ENCODE peak calls at places on chromosomes 3 and 15, in seven cellular contexts. One of them, this sample, is unnamed.

GRCh38 chr3:106030620-106030945 is 161.8 kb upstream of the CBLB start:
- DNase-seq in cardiac muscle cell: no peak
- DNase-seq in naive thymus-derived CD4-positive, alpha-beta T cell: no peak
- DNase-seq in thoracic aorta: no peak
- DNase-seq in uterus: no peak
- DNase-seq in coronary artery: no peak
- DNase-seq in OCI-LY7: no peak
- DNase-seq in this sample: no peak

GRCh38 chr3:157160652-157161480 is 919 bp upstream of the CCNL1 start:
- DNase-seq in cardiac muscle cell: peak; percentile 78
- DNase-seq in naive thymus-derived CD4-positive, alpha-beta T cell: peak; percentile 67
- DNase-seq in thoracic aorta: peak; percentile 75
- DNase-seq in uterus: peak; percentile 90
- DNase-seq in coronary artery: peak; percentile 94
- DNase-seq in OCI-LY7: no peak
- DNase-seq in this sample: peak; percentile 84

GRCh38 chr3:152260529-152260928 is 8.2 kb upstream of the MBNL1 start:
- DNase-seq in cardiac muscle cell: no peak
- DNase-seq in naive thymus-derived CD4-positive, alpha-beta T cell: no peak
- DNase-seq in thoracic aorta: no peak
- DNase-seq in uterus: no peak
- DNase-seq in coronary artery: no peak
- DNase-seq in OCI-LY7: no peak
- DNase-seq in this sample: no peak

GRCh38 chr3:133208184-133208583 is 170.0 kb downstream of the TMEM108 start:
- DNase-seq in cardiac muscle cell: no peak
- DNase-seq in naive thymus-derived CD4-positive, alpha-beta T cell: no peak
- DNase-seq in thoracic aorta: no peak
- DNase-seq in uterus: no peak
- DNase-seq in coronary artery: no peak
- DNase-seq in OCI-LY7: peak; percentile 5
- DNase-seq in this sample: no peak

GRCh38 chr3:12868039-12869024 is 27.0 kb upstream of the RPL32 start:
- DNase-seq in cardiac muscle cell: peak; percentile 91
- DNase-seq in naive thymus-derived CD4-positive, alpha-beta T cell: peak; percentile 68
- DNase-seq in thoracic aorta: peak; percentile 60
- DNase-seq in uterus: peak; percentile 77
- DNase-seq in coronary artery: peak; percentile 90
- DNase-seq in OCI-LY7: peak; percentile 77
- DNase-seq in this sample: peak; percentile 56

GRCh38 chr3:49638445-49638844 is 35.7 kb upstream of the APEH start:
- DNase-seq in cardiac muscle cell: no peak
- DNase-seq in naive thymus-derived CD4-positive, alpha-beta T cell: no peak
- DNase-seq in thoracic aorta: no peak
- DNase-seq in uterus: no peak
- DNase-seq in coronary artery: no peak
- DNase-seq in OCI-LY7: no peak
- DNase-seq in this sample: no peak

GRCh38 chr15:45023659-45024320 is 795 bp downstream of the SORD start:
- DNase-seq in cardiac muscle cell: peak; percentile 1
- DNase-seq in naive thymus-derived CD4-positive, alpha-beta T cell: no peak
- DNase-seq in thoracic aorta: no peak
- DNase-seq in uterus: no peak
- DNase-seq in coronary artery: no peak
- DNase-seq in OCI-LY7: peak; percentile 3
- DNase-seq in this sample: peak; percentile 4

GRCh38 chr3:64824281-64824980 is 136.6 kb upstream of the ADAMTS9 start:
- DNase-seq in cardiac muscle cell: no peak
- DNase-seq in naive thymus-derived CD4-positive, alpha-beta T cell: no peak
- DNase-seq in thoracic aorta: no peak
- DNase-seq in uterus: no peak
- DNase-seq in coronary artery: no peak
- DNase-seq in OCI-LY7: no peak
- DNase-seq in this sample: no peak

GRCh38 chr3:190697901-190698300 is 164.6 kb downstream of the GMNC start:
- DNase-seq in cardiac muscle cell: no peak
- DNase-seq in naive thymus-derived CD4-positive, alpha-beta T cell: no peak
- DNase-seq in thoracic aorta: no peak
- DNase-seq in uterus: no peak
- DNase-seq in coronary artery: no peak
- DNase-seq in OCI-LY7: no peak
- DNase-seq in this sample: no peak

DNA sequence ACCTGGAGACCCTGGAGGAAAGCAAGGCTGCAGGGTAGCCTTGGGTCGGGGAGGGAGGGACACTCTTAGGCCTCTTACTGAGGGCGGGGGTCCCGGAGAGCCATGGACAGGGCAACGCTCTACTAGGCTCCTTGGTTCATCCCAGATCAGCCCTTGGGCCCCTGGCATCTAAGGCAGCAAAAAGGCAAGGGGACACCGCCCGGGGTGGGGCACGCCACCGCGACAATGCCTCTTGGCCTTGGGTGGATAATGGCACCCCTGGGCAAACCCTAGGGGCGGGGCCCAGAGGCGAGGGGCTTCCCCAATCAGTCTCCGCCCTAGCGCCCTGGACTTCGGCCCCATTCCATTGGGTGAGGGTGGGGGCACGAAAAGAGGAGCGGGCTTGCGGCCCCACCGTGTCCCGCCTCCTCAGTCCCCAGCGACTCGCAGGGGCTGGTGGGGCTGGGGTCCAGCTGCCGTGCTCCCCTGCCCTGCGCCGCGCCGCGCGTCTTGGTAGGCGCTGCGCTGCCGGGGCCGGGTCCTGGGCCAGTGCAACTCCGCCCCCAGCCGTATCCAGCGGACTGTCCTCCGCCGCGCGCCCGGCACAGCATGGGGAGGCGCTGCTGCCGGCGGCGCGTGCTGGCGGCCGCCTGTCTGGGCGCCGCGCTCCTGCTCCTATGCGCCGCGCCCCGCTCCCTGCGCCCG is at the start of gene CHST13:
- DNase-seq in cardiac muscle cell: peak; percentile 89
- DNase-seq in naive thymus-derived CD4-positive, alpha-beta T cell: no peak
- DNase-seq in thoracic aorta: no peak
- DNase-seq in uterus: no peak
- DNase-seq in coronary artery: no peak
- DNase-seq in OCI-LY7: no peak
- DNase-seq in this sample: no peak
- H3K4me3 ChIP-seq in cardiac muscle cell: peak within 1 kb of the TSS; percentile 39
- H3K4me3 ChIP-seq in naive thymus-derived CD4-positive, alpha-beta T cell: no peak within 1 kb of the TSS
- H3K4me3 ChIP-seq in thoracic aorta: peak within 1 kb of the TSS; percentile 72
- H3K4me3 ChIP-seq in uterus: no peak within 1 kb of the TSS
- H3K4me3 ChIP-seq in coronary artery: peak within 1 kb of the TSS; percentile 70
- H3K4me3 ChIP-seq in OCI-LY7: no peak within 1 kb of the TSS
- H3K4me3 ChIP-seq in this sample: no peak within 1 kb of the TSS

GRCh38 chr15:58616171-58616570 is 133.3 kb downstream of the ADAM10 start:
- DNase-seq in cardiac muscle cell: no peak
- DNase-seq in naive thymus-derived CD4-positive, alpha-beta T cell: no peak
- DNase-seq in thoracic aorta: no peak
- DNase-seq in uterus: no peak
- DNase-seq in coronary artery: no peak
- DNase-seq in OCI-LY7: no peak
- DNase-seq in this sample: no peak
- H3K27ac ChIP-seq in cardiac muscle cell: no peak overlapping the region
- H3K27ac ChIP-seq in naive thymus-derived CD4-positive, alpha-beta T cell: no peak overlapping the region
- H3K27ac ChIP-seq in thoracic aorta: no peak overlapping the region
- H3K27ac ChIP-seq in uterus: no peak overlapping the region
- H3K27ac ChIP-seq in coronary artery: no peak overlapping the region
- H3K27ac ChIP-seq in OCI-LY7: no peak overlapping the region
- H3K27ac ChIP-seq in this sample: no peak overlapping the region

DNA sequence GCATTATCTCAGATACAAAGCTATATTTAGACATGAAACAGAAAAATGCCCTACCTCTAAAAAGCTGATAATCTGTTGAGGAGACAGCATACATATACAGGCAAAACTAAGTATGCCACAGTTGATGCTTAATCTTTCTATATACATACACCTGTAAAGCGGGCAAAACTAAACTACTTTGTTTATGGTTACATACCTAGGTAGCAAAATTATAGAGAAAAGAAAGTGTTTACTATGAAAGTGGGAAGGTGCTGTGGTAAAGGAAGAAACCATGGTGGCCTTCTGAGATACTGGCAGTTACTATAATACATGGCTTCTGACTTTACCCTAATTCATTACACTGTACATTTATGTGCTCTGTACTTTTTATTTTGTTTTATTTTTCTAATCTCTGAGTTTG is 36.0 kb upstream of the NR1I2 start:
- DNase-seq in cardiac muscle cell: no peak
- DNase-seq in naive thymus-derived CD4-positive, alpha-beta T cell: no peak
- DNase-seq in thoracic aorta: no peak
- DNase-seq in uterus: no peak
- DNase-seq in coronary artery: no peak
- DNase-seq in OCI-LY7: no peak
- DNase-seq in this sample: no peak
- H3K4me3 ChIP-seq in cardiac muscle cell: no peak overlapping the region
- H3K4me3 ChIP-seq in naive thymus-derived CD4-positive, alpha-beta T cell: no peak overlapping the region
- H3K4me3 ChIP-seq in thoracic aorta: no peak overlapping the region
- H3K4me3 ChIP-seq in uterus: no peak overlapping the region
- H3K4me3 ChIP-seq in coronary artery: no peak overlapping the region
- H3K4me3 ChIP-seq in OCI-LY7: no peak overlapping the region
- H3K4me3 ChIP-seq in this sample: no peak overlapping the region

DNA sequence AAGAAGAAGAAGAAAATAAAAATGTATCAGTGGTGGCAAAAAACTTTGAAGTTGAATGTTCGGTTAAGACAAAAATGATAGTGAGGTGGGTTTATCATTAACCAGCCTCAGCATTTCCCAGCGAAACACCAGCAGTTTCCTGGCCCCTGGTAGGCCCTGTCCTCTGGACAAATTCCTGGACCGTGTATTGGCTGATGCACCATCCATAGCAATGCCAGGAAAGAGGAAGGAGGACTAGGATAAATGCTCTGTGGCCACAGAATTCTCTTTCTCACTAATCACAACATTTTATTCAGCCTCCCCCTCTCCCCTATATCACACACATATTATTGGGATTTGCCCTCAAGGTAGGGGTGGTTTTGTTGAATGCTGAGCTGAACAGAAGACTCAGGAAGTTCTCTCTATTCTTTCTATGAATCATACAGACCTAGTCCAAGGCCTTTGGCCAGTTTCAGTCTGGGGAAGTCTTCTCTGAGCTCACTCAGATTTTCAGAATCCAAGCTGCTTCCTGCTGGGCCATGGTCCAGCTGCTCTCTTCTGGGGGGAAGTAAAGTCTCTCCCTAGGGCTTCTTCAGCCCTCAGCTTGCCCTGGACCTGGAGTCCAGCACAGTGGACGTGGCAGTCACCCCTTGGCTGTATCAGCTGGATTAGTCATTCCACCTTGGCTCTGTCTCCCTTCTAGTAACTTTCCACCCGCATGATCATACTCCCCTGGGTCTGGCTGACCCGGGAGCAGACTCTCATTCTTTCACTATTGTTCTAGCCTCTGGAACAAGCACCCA is 27.6 kb downstream of the SLC28A1 start:
- DNase-seq in cardiac muscle cell: no peak
- DNase-seq in naive thymus-derived CD4-positive, alpha-beta T cell: no peak
- DNase-seq in thoracic aorta: peak; percentile 83
- DNase-seq in uterus: peak; percentile 97
- DNase-seq in coronary artery: peak; percentile 98
- DNase-seq in OCI-LY7: no peak
- DNase-seq in this sample: no peak
- H3K27ac ChIP-seq in cardiac muscle cell: no peak overlapping the region
- H3K27ac ChIP-seq in naive thymus-derived CD4-positive, alpha-beta T cell: no peak overlapping the region
- H3K27ac ChIP-seq in thoracic aorta: peak overlapping the region; percentile 97
- H3K27ac ChIP-seq in uterus: peak overlapping the region; percentile 95
- H3K27ac ChIP-seq in coronary artery: peak overlapping the region; percentile 94
- H3K27ac ChIP-seq in OCI-LY7: no peak overlapping the region
- H3K27ac ChIP-seq in this sample: no peak overlapping the region

DNA sequence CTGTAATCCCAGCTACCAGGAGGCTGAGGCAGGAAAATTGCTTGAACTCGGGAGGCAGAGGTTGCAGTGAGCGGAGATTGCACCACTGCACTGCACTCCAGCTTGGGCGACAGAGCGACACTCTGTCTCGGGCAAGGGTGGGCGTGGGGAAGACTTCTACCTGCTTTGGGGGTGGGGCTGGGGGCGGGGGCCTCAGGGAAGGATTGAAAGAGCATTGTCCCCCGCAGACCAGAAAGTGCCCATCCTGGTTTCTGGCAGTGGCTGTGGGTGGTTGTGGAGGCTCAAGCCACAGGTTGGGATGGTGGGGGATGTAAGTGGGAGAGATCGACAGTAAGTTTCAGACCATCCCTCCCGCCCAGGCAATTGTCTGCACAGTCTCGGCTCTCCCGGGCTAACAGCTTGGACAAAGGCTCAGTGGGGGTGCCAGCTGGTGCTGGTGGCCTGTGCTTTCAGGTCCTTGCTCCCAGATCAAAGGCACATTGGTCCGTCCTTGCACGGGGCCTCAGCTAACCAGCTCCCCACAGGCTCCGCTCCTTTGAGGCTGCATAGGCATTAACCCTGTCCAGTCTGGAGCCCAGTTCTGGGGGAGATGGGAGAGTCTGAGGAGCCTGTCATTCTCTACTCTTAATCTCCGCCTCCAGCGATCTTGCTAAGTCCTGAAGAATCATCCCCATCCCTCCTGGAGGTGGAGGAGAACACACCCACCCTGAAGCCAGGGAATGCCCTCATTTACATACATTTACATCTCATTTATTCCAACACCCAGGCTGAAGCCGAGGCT is 8.6 kb downstream of the SCN5A start:
- DNase-seq in cardiac muscle cell: no peak
- DNase-seq in naive thymus-derived CD4-positive, alpha-beta T cell: no peak
- DNase-seq in thoracic aorta: no peak
- DNase-seq in uterus: no peak
- DNase-seq in coronary artery: no peak
- DNase-seq in OCI-LY7: no peak
- DNase-seq in this sample: no peak
- H3K4me3 ChIP-seq in cardiac muscle cell: no peak overlapping the region
- H3K4me3 ChIP-seq in naive thymus-derived CD4-positive, alpha-beta T cell: no peak overlapping the region
- H3K4me3 ChIP-seq in thoracic aorta: no peak overlapping the region
- H3K4me3 ChIP-seq in uterus: no peak overlapping the region
- H3K4me3 ChIP-seq in coronary artery: no peak overlapping the region
- H3K4me3 ChIP-seq in OCI-LY7: no peak overlapping the region
- H3K4me3 ChIP-seq in this sample: no peak overlapping the region

GRCh38 chr3:192894676-192895075 is 23.0 kb downstream of the MB21D2 start:
- DNase-seq in cardiac muscle cell: no peak
- DNase-seq in naive thymus-derived CD4-positive, alpha-beta T cell: no peak
- DNase-seq in thoracic aorta: no peak
- DNase-seq in uterus: no peak
- DNase-seq in coronary artery: no peak
- DNase-seq in OCI-LY7: no peak
- DNase-seq in this sample: no peak

GRCh38 chr3:192890348-192891335 is 27.0 kb downstream of the MB21D2 start:
- DNase-seq in cardiac muscle cell: no peak
- DNase-seq in naive thymus-derived CD4-positive, alpha-beta T cell: no peak
- DNase-seq in thoracic aorta: no peak
- DNase-seq in uterus: no peak
- DNase-seq in coronary artery: no peak
- DNase-seq in OCI-LY7: no peak
- DNase-seq in this sample: no peak

GRCh38 chr3:192889694-192890093 is 28.0 kb downstream of the MB21D2 start:
- DNase-seq in cardiac muscle cell: no peak
- DNase-seq in naive thymus-derived CD4-positive, alpha-beta T cell: no peak
- DNase-seq in thoracic aorta: no peak
- DNase-seq in uterus: no peak
- DNase-seq in coronary artery: no peak
- DNase-seq in OCI-LY7: no peak
- DNase-seq in this sample: no peak

GRCh38 chr3:192896208-192896607 is 21.4 kb downstream of the MB21D2 start:
- DNase-seq in cardiac muscle cell: no peak
- DNase-seq in naive thymus-derived CD4-positive, alpha-beta T cell: no peak
- DNase-seq in thoracic aorta: no peak
- DNase-seq in uterus: no peak
- DNase-seq in coronary artery: no peak
- DNase-seq in OCI-LY7: no peak
- DNase-seq in this sample: no peak

GRCh38 chr3:192892981-192893827 is 24.5 kb downstream of the MB21D2 start:
- DNase-seq in cardiac muscle cell: no peak
- DNase-seq in naive thymus-derived CD4-positive, alpha-beta T cell: peak; percentile 68
- DNase-seq in thoracic aorta: no peak
- DNase-seq in uterus: peak; percentile 19
- DNase-seq in coronary artery: no peak
- DNase-seq in OCI-LY7: no peak
- DNase-seq in this sample: peak; percentile 74
- H3K27ac ChIP-seq in cardiac muscle cell: no peak overlapping the region
- H3K27ac ChIP-seq in naive thymus-derived CD4-positive, alpha-beta T cell: peak overlapping the region; percentile 73
- H3K27ac ChIP-seq in thoracic aorta: no peak overlapping the region
- H3K27ac ChIP-seq in uterus: no peak overlapping the region
- H3K27ac ChIP-seq in coronary artery: peak overlapping the region; percentile 40
- H3K27ac ChIP-seq in OCI-LY7: no peak overlapping the region
- H3K27ac ChIP-seq in this sample: peak overlapping the region; percentile 68